ENCODE peak calls at places on chromosomes 12 and 14, in four cellular contexts. C, D, X and B are unnamed samples. For H3K36me3 and H3K4me1, the result is how much of the 10 kb centered on the place peaks cover.

GRCh38 chr12:7102582-7102981 is 6.4 kb downstream of the C1RL start:
- DNase-seq in C (no peak), D (no peak), X (no peak), B (no peak)

GRCh38 chr12:53205747-53206146 is 1.3 kb downstream of the ITGB7 start:
- DNase-seq in C (no peak), D (peak), X (peak), B (peak)

GRCh38 chr12:102669056-102669455 is 188.7 kb upstream of the IGF1 start:
- DNase-seq in C (no peak), D (no peak), X (no peak), B (no peak)

GRCh38 chr12:82874935-82875334 is 188.2 kb downstream of the TMTC2 start:
- DNase-seq in C (no peak), D (no peak), X (no peak), B (no peak)

GRCh38 chr12:108214486-108214885 is 85.4 kb downstream of the WSCD2 start:
- DNase-seq in C (peak), D (no peak), X (no peak), B (no peak)

GRCh38 chr14:75493580-75494130 is 28.6 kb upstream of the BATF start:
- DNase-seq in C (no peak), D (no peak), X (no peak), B (no peak)

GRCh38 chr12:77152623-77153193 is 87.3 kb upstream of the E2F7 start:
- DNase-seq in C (peak), D (no peak), X (no peak), B (peak)

GRCh38 chr12:93946542-93947150 is 201.7 kb upstream of the PLXNC1 start:
- DNase-seq in C (no peak), D (no peak), X (no peak), B (no peak)

GRCh38 chr14:39233680-39234326 is at the start of gene MIA2:
- DNase-seq in C (peak), D (no peak), X (no peak), B (peak)

GRCh38 chr12:106898001-106898966 is 57.4 kb upstream of the TMEM263 start:
- DNase-seq in C (no peak), D (no peak), X (no peak), B (no peak)

GRCh38 chr12:118299791-118300460 is 72.8 kb downstream of the TAOK3 start:
- DNase-seq in C (no peak), D (no peak), X (no peak), B (no peak)

GRCh38 chr12:131794573-131794972 is 33.6 kb upstream of the MMP17 start:
- DNase-seq in C (no peak), D (no peak), X (no peak), B (no peak)
- H3K36me3 ChIP-seq in C (under half), D (under half), X (half or more), B (under half)

GRCh38 chr14:77037338-77037782 is 8.9 kb upstream of the IRF2BPL start:
- DNase-seq in C (no peak), D (no peak), X (no peak), B (no peak)

GRCh38 chr14:77035267-77035666 is 6.8 kb upstream of the IRF2BPL start:
- DNase-seq in C (no peak), D (no peak), X (no peak), B (no peak)

GRCh38 chr14:77037886-77038511 is 9.5 kb upstream of the IRF2BPL start:
- DNase-seq in C (no peak), D (no peak), X (no peak), B (no peak)

GRCh38 chr14:77039285-77040058 is 11.0 kb upstream of the IRF2BPL start:
- DNase-seq in C (no peak), D (no peak), X (no peak), B (no peak)

GRCh38 chr14:77036484-77037337 is 8.2 kb upstream of the IRF2BPL start:
- DNase-seq in C (no peak), D (no peak), X (no peak), B (no peak)
- H3K4me1 ChIP-seq in C (half or more), D (half or more), X (half or more), B (under half)

GRCh38 chr14:91409991-91410401 is 7.6 kb downstream of the CCDC88C start:
- DNase-seq in C (no peak), D (no peak), X (no peak), B (no peak)
- H3K36me3 ChIP-seq in C (under half), D (under half), X (under half), B (under half)

DNA sequence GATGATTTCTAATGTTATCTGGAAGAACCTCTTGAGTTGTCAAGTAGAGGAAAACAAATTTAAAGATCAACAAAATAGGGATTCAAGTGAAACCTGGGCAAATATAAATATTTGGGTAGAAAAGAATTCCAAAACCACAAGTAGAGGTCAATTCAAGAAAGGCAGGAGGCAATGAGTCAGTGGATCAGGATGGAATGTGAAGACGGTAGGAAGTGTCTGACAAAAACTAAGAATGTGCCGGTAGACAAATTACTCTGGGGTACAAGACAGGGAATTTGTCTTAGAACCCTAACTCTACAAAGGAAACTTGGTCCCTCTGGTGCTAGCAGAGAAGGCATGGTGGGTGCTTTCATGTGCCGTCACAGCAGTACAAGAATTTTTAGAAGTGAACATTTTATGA is 13.6 kb downstream of the ABCD2 start:
- DNase-seq in C (no peak), D (no peak), X (no peak), B (no peak)
- H3K4me1 ChIP-seq in C (under half), D (under half), X (under half), B (under half)